ENCODE peak calls at places on chromosomes 11 and 22, in six cellular contexts. One of them, this sample, is unnamed.

GRCh38 chr22:37911697-37912096 is 5.6 kb downstream of the MICALL1 start:
- DNase-seq in H54: no peak
- DNase-seq in T-helper 17 cell: no peak
- DNase-seq in stimulated activated naive CD8-positive, alpha-beta T cell treated with anti-CD3 and anti-CD28 coated beads, Interleukin-15, Interleukin-2, amounts not matched to agents 100 U/mL and 50 U/mL, for 24 hours: no peak
- DNase-seq in fibroblast of mammary gland: no peak
- DNase-seq in activated CD8-positive, alpha-beta memory T cell treated with anti-CD3 and anti-CD28 coated beads, Interleukin-2, amount 10 ng/mL, durations not matched to agents 7 days and 5 days: no peak
- DNase-seq in this sample: no peak

GRCh38 chr11:62842171-62842717 is 2.9 kb upstream of the WDR74 start:
- DNase-seq in fibroblast of mammary gland: no peak
- DNase-seq in activated CD8-positive, alpha-beta memory T cell treated with anti-CD3 and anti-CD28 coated beads, Interleukin-2, amount 10 ng/mL, durations not matched to agents 7 days and 5 days: peak
- DNase-seq in T-helper 17 cell: no peak
- DNase-seq in H54: no peak
- DNase-seq in stimulated activated naive CD8-positive, alpha-beta T cell treated with anti-CD3 and anti-CD28 coated beads, Interleukin-15, Interleukin-2, amounts not matched to agents 100 U/mL and 50 U/mL, for 24 hours: peak
- DNase-seq in this sample: no peak

GRCh38 chr11:107840120-107840479 is 18.5 kb downstream of the SLC35F2 start:
- DNase-seq in stimulated activated naive CD8-positive, alpha-beta T cell treated with anti-CD3 and anti-CD28 coated beads, Interleukin-15, Interleukin-2, amounts not matched to agents 100 U/mL and 50 U/mL, for 24 hours: no peak
- DNase-seq in H54: no peak
- DNase-seq in fibroblast of mammary gland: no peak
- DNase-seq in activated CD8-positive, alpha-beta memory T cell treated with anti-CD3 and anti-CD28 coated beads, Interleukin-2, amount 10 ng/mL, durations not matched to agents 7 days and 5 days: no peak
- DNase-seq in T-helper 17 cell: no peak
- DNase-seq in this sample: no peak

GRCh38 chr22:28560005-28560742 is 119.5 kb downstream of the TTC28 start:
- DNase-seq in fibroblast of mammary gland: peak
- DNase-seq in T-helper 17 cell: no peak
- DNase-seq in activated CD8-positive, alpha-beta memory T cell treated with anti-CD3 and anti-CD28 coated beads, Interleukin-2, amount 10 ng/mL, durations not matched to agents 7 days and 5 days: no peak
- DNase-seq in stimulated activated naive CD8-positive, alpha-beta T cell treated with anti-CD3 and anti-CD28 coated beads, Interleukin-15, Interleukin-2, amounts not matched to agents 100 U/mL and 50 U/mL, for 24 hours: no peak
- DNase-seq in H54: peak
- DNase-seq in this sample: peak

GRCh38 chr22:36344106-36344827 is 43.5 kb downstream of the MYH9 start:
- DNase-seq in activated CD8-positive, alpha-beta memory T cell treated with anti-CD3 and anti-CD28 coated beads, Interleukin-2, amount 10 ng/mL, durations not matched to agents 7 days and 5 days: peak
- DNase-seq in fibroblast of mammary gland: no peak
- DNase-seq in H54: no peak
- DNase-seq in T-helper 17 cell: no peak
- DNase-seq in stimulated activated naive CD8-positive, alpha-beta T cell treated with anti-CD3 and anti-CD28 coated beads, Interleukin-15, Interleukin-2, amounts not matched to agents 100 U/mL and 50 U/mL, for 24 hours: peak
- DNase-seq in this sample: no peak

GRCh38 chr11:108221981-108222685 is at the start of gene NPAT:
- DNase-seq in activated CD8-positive, alpha-beta memory T cell treated with anti-CD3 and anti-CD28 coated beads, Interleukin-2, amount 10 ng/mL, durations not matched to agents 7 days and 5 days: no peak
- DNase-seq in T-helper 17 cell: peak
- DNase-seq in fibroblast of mammary gland: no peak
- DNase-seq in H54: no peak
- DNase-seq in stimulated activated naive CD8-positive, alpha-beta T cell treated with anti-CD3 and anti-CD28 coated beads, Interleukin-15, Interleukin-2, amounts not matched to agents 100 U/mL and 50 U/mL, for 24 hours: peak
- DNase-seq in this sample: no peak

GRCh38 chr11:75199412-75199955 is 41.1 kb upstream of the TPBGL start:
- DNase-seq in fibroblast of mammary gland: no peak
- DNase-seq in activated CD8-positive, alpha-beta memory T cell treated with anti-CD3 and anti-CD28 coated beads, Interleukin-2, amount 10 ng/mL, durations not matched to agents 7 days and 5 days: no peak
- DNase-seq in T-helper 17 cell: no peak
- DNase-seq in H54: no peak
- DNase-seq in stimulated activated naive CD8-positive, alpha-beta T cell treated with anti-CD3 and anti-CD28 coated beads, Interleukin-15, Interleukin-2, amounts not matched to agents 100 U/mL and 50 U/mL, for 24 hours: no peak
- DNase-seq in this sample: no peak

GRCh38 chr22:38504731-38505594 is 1.1 kb downstream of the DDX17 start:
- DNase-seq in H54: no peak
- DNase-seq in stimulated activated naive CD8-positive, alpha-beta T cell treated with anti-CD3 and anti-CD28 coated beads, Interleukin-15, Interleukin-2, amounts not matched to agents 100 U/mL and 50 U/mL, for 24 hours: peak
- DNase-seq in activated CD8-positive, alpha-beta memory T cell treated with anti-CD3 and anti-CD28 coated beads, Interleukin-2, amount 10 ng/mL, durations not matched to agents 7 days and 5 days: peak
- DNase-seq in T-helper 17 cell: peak
- DNase-seq in fibroblast of mammary gland: peak
- DNase-seq in this sample: peak

GRCh38 chr11:110513521-110514450 is 84.0 kb downstream of the FDX1 start:
- DNase-seq in activated CD8-positive, alpha-beta memory T cell treated with anti-CD3 and anti-CD28 coated beads, Interleukin-2, amount 10 ng/mL, durations not matched to agents 7 days and 5 days: no peak
- DNase-seq in stimulated activated naive CD8-positive, alpha-beta T cell treated with anti-CD3 and anti-CD28 coated beads, Interleukin-15, Interleukin-2, amounts not matched to agents 100 U/mL and 50 U/mL, for 24 hours: no peak
- DNase-seq in H54: no peak
- DNase-seq in T-helper 17 cell: no peak
- DNase-seq in fibroblast of mammary gland: peak
- DNase-seq in this sample: no peak

GRCh38 chr11:120811731-120812130 is 212.2 kb upstream of the TBCEL start:
- DNase-seq in stimulated activated naive CD8-positive, alpha-beta T cell treated with anti-CD3 and anti-CD28 coated beads, Interleukin-15, Interleukin-2, amounts not matched to agents 100 U/mL and 50 U/mL, for 24 hours: no peak
- DNase-seq in activated CD8-positive, alpha-beta memory T cell treated with anti-CD3 and anti-CD28 coated beads, Interleukin-2, amount 10 ng/mL, durations not matched to agents 7 days and 5 days: no peak
- DNase-seq in H54: no peak
- DNase-seq in T-helper 17 cell: no peak
- DNase-seq in fibroblast of mammary gland: no peak
- DNase-seq in this sample: no peak

GRCh38 chr22:44154431-44154942 is 26.2 kb upstream of the PARVG start:
- DNase-seq in H54: no peak
- DNase-seq in activated CD8-positive, alpha-beta memory T cell treated with anti-CD3 and anti-CD28 coated beads, Interleukin-2, amount 10 ng/mL, durations not matched to agents 7 days and 5 days: no peak
- DNase-seq in stimulated activated naive CD8-positive, alpha-beta T cell treated with anti-CD3 and anti-CD28 coated beads, Interleukin-15, Interleukin-2, amounts not matched to agents 100 U/mL and 50 U/mL, for 24 hours: no peak
- DNase-seq in fibroblast of mammary gland: peak
- DNase-seq in T-helper 17 cell: no peak
- DNase-seq in this sample: no peak

GRCh38 chr22:26903030-26903856 is 245.9 kb downstream of the MIAT start:
- DNase-seq in stimulated activated naive CD8-positive, alpha-beta T cell treated with anti-CD3 and anti-CD28 coated beads, Interleukin-15, Interleukin-2, amounts not matched to agents 100 U/mL and 50 U/mL, for 24 hours: peak
- DNase-seq in T-helper 17 cell: no peak
- DNase-seq in fibroblast of mammary gland: no peak
- DNase-seq in H54: no peak
- DNase-seq in activated CD8-positive, alpha-beta memory T cell treated with anti-CD3 and anti-CD28 coated beads, Interleukin-2, amount 10 ng/mL, durations not matched to agents 7 days and 5 days: no peak
- DNase-seq in this sample: no peak

GRCh38 chr22:48052621-48052890 is 1290.1 kb downstream of the TBC1D22A start:
- DNase-seq in T-helper 17 cell: no peak
- DNase-seq in fibroblast of mammary gland: no peak
- DNase-seq in H54: no peak
- DNase-seq in activated CD8-positive, alpha-beta memory T cell treated with anti-CD3 and anti-CD28 coated beads, Interleukin-2, amount 10 ng/mL, durations not matched to agents 7 days and 5 days: no peak
- DNase-seq in stimulated activated naive CD8-positive, alpha-beta T cell treated with anti-CD3 and anti-CD28 coated beads, Interleukin-15, Interleukin-2, amounts not matched to agents 100 U/mL and 50 U/mL, for 24 hours: no peak
- DNase-seq in this sample: no peak

GRCh38 chr22:24178502-24179440 is 2.5 kb upstream of the SUSD2 start:
- DNase-seq in H54: no peak
- DNase-seq in T-helper 17 cell: no peak
- DNase-seq in stimulated activated naive CD8-positive, alpha-beta T cell treated with anti-CD3 and anti-CD28 coated beads, Interleukin-15, Interleukin-2, amounts not matched to agents 100 U/mL and 50 U/mL, for 24 hours: no peak
- DNase-seq in activated CD8-positive, alpha-beta memory T cell treated with anti-CD3 and anti-CD28 coated beads, Interleukin-2, amount 10 ng/mL, durations not matched to agents 7 days and 5 days: no peak
- DNase-seq in fibroblast of mammary gland: no peak
- DNase-seq in this sample: no peak

GRCh38 chr11:45674481-45675190 is 9.2 kb upstream of the CHST1 start:
- DNase-seq in H54: no peak
- DNase-seq in T-helper 17 cell: no peak
- DNase-seq in fibroblast of mammary gland: no peak
- DNase-seq in activated CD8-positive, alpha-beta memory T cell treated with anti-CD3 and anti-CD28 coated beads, Interleukin-2, amount 10 ng/mL, durations not matched to agents 7 days and 5 days: no peak
- DNase-seq in stimulated activated naive CD8-positive, alpha-beta T cell treated with anti-CD3 and anti-CD28 coated beads, Interleukin-15, Interleukin-2, amounts not matched to agents 100 U/mL and 50 U/mL, for 24 hours: no peak
- DNase-seq in this sample: no peak

GRCh38 chr11:127395034-127395433 is 394.5 kb upstream of the KIRREL3 start:
- DNase-seq in fibroblast of mammary gland: no peak
- DNase-seq in stimulated activated naive CD8-positive, alpha-beta T cell treated with anti-CD3 and anti-CD28 coated beads, Interleukin-15, Interleukin-2, amounts not matched to agents 100 U/mL and 50 U/mL, for 24 hours: no peak
- DNase-seq in H54: no peak
- DNase-seq in T-helper 17 cell: no peak
- DNase-seq in activated CD8-positive, alpha-beta memory T cell treated with anti-CD3 and anti-CD28 coated beads, Interleukin-2, amount 10 ng/mL, durations not matched to agents 7 days and 5 days: no peak
- DNase-seq in this sample: no peak

GRCh38 chr22:28034145-28034759 is 115.2 kb upstream of the PITPNB start:
- DNase-seq in activated CD8-positive, alpha-beta memory T cell treated with anti-CD3 and anti-CD28 coated beads, Interleukin-2, amount 10 ng/mL, durations not matched to agents 7 days and 5 days: no peak
- DNase-seq in fibroblast of mammary gland: no peak
- DNase-seq in T-helper 17 cell: no peak
- DNase-seq in stimulated activated naive CD8-positive, alpha-beta T cell treated with anti-CD3 and anti-CD28 coated beads, Interleukin-15, Interleukin-2, amounts not matched to agents 100 U/mL and 50 U/mL, for 24 hours: no peak
- DNase-seq in H54: no peak
- DNase-seq in this sample: no peak

GRCh38 chr11:112751312-112751711 is 209.9 kb upstream of the NCAM1 start:
- DNase-seq in stimulated activated naive CD8-positive, alpha-beta T cell treated with anti-CD3 and anti-CD28 coated beads, Interleukin-15, Interleukin-2, amounts not matched to agents 100 U/mL and 50 U/mL, for 24 hours: no peak
- DNase-seq in fibroblast of mammary gland: no peak
- DNase-seq in activated CD8-positive, alpha-beta memory T cell treated with anti-CD3 and anti-CD28 coated beads, Interleukin-2, amount 10 ng/mL, durations not matched to agents 7 days and 5 days: no peak
- DNase-seq in H54: no peak
- DNase-seq in T-helper 17 cell: no peak
- DNase-seq in this sample: no peak

GRCh38 chr22:44298331-44299087 is 14.2 kb downstream of the SHISAL1 start:
- DNase-seq in fibroblast of mammary gland: peak
- DNase-seq in T-helper 17 cell: no peak
- DNase-seq in activated CD8-positive, alpha-beta memory T cell treated with anti-CD3 and anti-CD28 coated beads, Interleukin-2, amount 10 ng/mL, durations not matched to agents 7 days and 5 days: no peak
- DNase-seq in stimulated activated naive CD8-positive, alpha-beta T cell treated with anti-CD3 and anti-CD28 coated beads, Interleukin-15, Interleukin-2, amounts not matched to agents 100 U/mL and 50 U/mL, for 24 hours: no peak
- DNase-seq in H54: no peak
- DNase-seq in this sample: no peak

GRCh38 chr11:47161890-47162289 is 14.8 kb downstream of the ARFGAP2 start:
- DNase-seq in stimulated activated naive CD8-positive, alpha-beta T cell treated with anti-CD3 and anti-CD28 coated beads, Interleukin-15, Interleukin-2, amounts not matched to agents 100 U/mL and 50 U/mL, for 24 hours: no peak
- DNase-seq in fibroblast of mammary gland: peak
- DNase-seq in H54: no peak
- DNase-seq in activated CD8-positive, alpha-beta memory T cell treated with anti-CD3 and anti-CD28 coated beads, Interleukin-2, amount 10 ng/mL, durations not matched to agents 7 days and 5 days: no peak
- DNase-seq in T-helper 17 cell: no peak
- DNase-seq in this sample: no peak

GRCh38 chr22:23248583-23248982 is 68.3 kb downstream of the BCR start:
- DNase-seq in stimulated activated naive CD8-positive, alpha-beta T cell treated with anti-CD3 and anti-CD28 coated beads, Interleukin-15, Interleukin-2, amounts not matched to agents 100 U/mL and 50 U/mL, for 24 hours: no peak
- DNase-seq in H54: no peak
- DNase-seq in activated CD8-positive, alpha-beta memory T cell treated with anti-CD3 and anti-CD28 coated beads, Interleukin-2, amount 10 ng/mL, durations not matched to agents 7 days and 5 days: no peak
- DNase-seq in T-helper 17 cell: no peak
- DNase-seq in fibroblast of mammary gland: peak
- DNase-seq in this sample: peak

GRCh38 chr11:104275992-104276391 is 112.0 kb upstream of the PDGFD start:
- DNase-seq in T-helper 17 cell: no peak
- DNase-seq in stimulated activated naive CD8-positive, alpha-beta T cell treated with anti-CD3 and anti-CD28 coated beads, Interleukin-15, Interleukin-2, amounts not matched to agents 100 U/mL and 50 U/mL, for 24 hours: no peak
- DNase-seq in fibroblast of mammary gland: peak
- DNase-seq in activated CD8-positive, alpha-beta memory T cell treated with anti-CD3 and anti-CD28 coated beads, Interleukin-2, amount 10 ng/mL, durations not matched to agents 7 days and 5 days: no peak
- DNase-seq in H54: no peak
- DNase-seq in this sample: no peak

GRCh38 chr11:81869337-81870065 is 864.2 kb downstream of the FAM181B start:
- DNase-seq in activated CD8-positive, alpha-beta memory T cell treated with anti-CD3 and anti-CD28 coated beads, Interleukin-2, amount 10 ng/mL, durations not matched to agents 7 days and 5 days: peak
- DNase-seq in fibroblast of mammary gland: peak
- DNase-seq in stimulated activated naive CD8-positive, alpha-beta T cell treated with anti-CD3 and anti-CD28 coated beads, Interleukin-15, Interleukin-2, amounts not matched to agents 100 U/mL and 50 U/mL, for 24 hours: peak
- DNase-seq in H54: no peak
- DNase-seq in T-helper 17 cell: peak
- DNase-seq in this sample: no peak

GRCh38 chr11:35747638-35748037 is 85.1 kb downstream of the TRIM44 start:
- DNase-seq in H54: no peak
- DNase-seq in activated CD8-positive, alpha-beta memory T cell treated with anti-CD3 and anti-CD28 coated beads, Interleukin-2, amount 10 ng/mL, durations not matched to agents 7 days and 5 days: no peak
- DNase-seq in fibroblast of mammary gland: no peak
- DNase-seq in T-helper 17 cell: no peak
- DNase-seq in stimulated activated naive CD8-positive, alpha-beta T cell treated with anti-CD3 and anti-CD28 coated beads, Interleukin-15, Interleukin-2, amounts not matched to agents 100 U/mL and 50 U/mL, for 24 hours: no peak
- DNase-seq in this sample: no peak

GRCh38 chr11:134882141-134882540 is 470.1 kb upstream of the B3GAT1 start:
- DNase-seq in stimulated activated naive CD8-positive, alpha-beta T cell treated with anti-CD3 and anti-CD28 coated beads, Interleukin-15, Interleukin-2, amounts not matched to agents 100 U/mL and 50 U/mL, for 24 hours: no peak
- DNase-seq in H54: no peak
- DNase-seq in activated CD8-positive, alpha-beta memory T cell treated with anti-CD3 and anti-CD28 coated beads, Interleukin-2, amount 10 ng/mL, durations not matched to agents 7 days and 5 days: no peak
- DNase-seq in fibroblast of mammary gland: no peak
- DNase-seq in T-helper 17 cell: no peak
- DNase-seq in this sample: no peak

GRCh38 chr11:17954395-17955252 is 58.2 kb downstream of the SERGEF start:
- DNase-seq in fibroblast of mammary gland: peak
- DNase-seq in T-helper 17 cell: no peak
- DNase-seq in activated CD8-positive, alpha-beta memory T cell treated with anti-CD3 and anti-CD28 coated beads, Interleukin-2, amount 10 ng/mL, durations not matched to agents 7 days and 5 days: no peak
- DNase-seq in H54: no peak
- DNase-seq in stimulated activated naive CD8-positive, alpha-beta T cell treated with anti-CD3 and anti-CD28 coated beads, Interleukin-15, Interleukin-2, amounts not matched to agents 100 U/mL and 50 U/mL, for 24 hours: no peak
- DNase-seq in this sample: no peak

GRCh38 chr11:119676461-119677020 is 52.5 kb downstream of the NECTIN1 start:
- DNase-seq in activated CD8-positive, alpha-beta memory T cell treated with anti-CD3 and anti-CD28 coated beads, Interleukin-2, amount 10 ng/mL, durations not matched to agents 7 days and 5 days: no peak
- DNase-seq in fibroblast of mammary gland: peak
- DNase-seq in T-helper 17 cell: no peak
- DNase-seq in H54: no peak
- DNase-seq in stimulated activated naive CD8-positive, alpha-beta T cell treated with anti-CD3 and anti-CD28 coated beads, Interleukin-15, Interleukin-2, amounts not matched to agents 100 U/mL and 50 U/mL, for 24 hours: no peak
- DNase-seq in this sample: no peak

GRCh38 chr11:73308963-73309960 is 1.2 kb downstream of the ARHGEF17 start:
- DNase-seq in activated CD8-positive, alpha-beta memory T cell treated with anti-CD3 and anti-CD28 coated beads, Interleukin-2, amount 10 ng/mL, durations not matched to agents 7 days and 5 days: no peak
- DNase-seq in T-helper 17 cell: no peak
- DNase-seq in fibroblast of mammary gland: peak
- DNase-seq in stimulated activated naive CD8-positive, alpha-beta T cell treated with anti-CD3 and anti-CD28 coated beads, Interleukin-15, Interleukin-2, amounts not matched to agents 100 U/mL and 50 U/mL, for 24 hours: no peak
- DNase-seq in H54: peak
- DNase-seq in this sample: peak

GRCh38 chr11:132111781-132112380 is 741.5 kb downstream of the NTM start:
- DNase-seq in fibroblast of mammary gland: peak
- DNase-seq in T-helper 17 cell: no peak
- DNase-seq in H54: no peak
- DNase-seq in stimulated activated naive CD8-positive, alpha-beta T cell treated with anti-CD3 and anti-CD28 coated beads, Interleukin-15, Interleukin-2, amounts not matched to agents 100 U/mL and 50 U/mL, for 24 hours: no peak
- DNase-seq in activated CD8-positive, alpha-beta memory T cell treated with anti-CD3 and anti-CD28 coated beads, Interleukin-2, amount 10 ng/mL, durations not matched to agents 7 days and 5 days: no peak
- DNase-seq in this sample: peak

GRCh38 chr11:121936781-121937447 is 179.1 kb downstream of the BLID start:
- DNase-seq in H54: peak
- DNase-seq in T-helper 17 cell: no peak
- DNase-seq in activated CD8-positive, alpha-beta memory T cell treated with anti-CD3 and anti-CD28 coated beads, Interleukin-2, amount 10 ng/mL, durations not matched to agents 7 days and 5 days: no peak
- DNase-seq in fibroblast of mammary gland: peak
- DNase-seq in stimulated activated naive CD8-positive, alpha-beta T cell treated with anti-CD3 and anti-CD28 coated beads, Interleukin-15, Interleukin-2, amounts not matched to agents 100 U/mL and 50 U/mL, for 24 hours: no peak
- DNase-seq in this sample: peak

This sample was measured in AG08396.